ENCODE peak calls at places on chromosomes 7 and 10, in five cellular contexts. V is AML-193; S is stimulated activated CD4-positive, alpha-beta T cell treated with anti-CD3 and anti-CD28 coated beads, TNF-alpha, amount 100 ng/mL, for 48 hours; W is globus pallidus; E is Daoy. B is an unnamed sample.

GRCh38 chr7:80593869-80594587 is 44.4 kb upstream of the CD36 start:
- DNase-seq in V (no peak), E (no peak), S (no peak), W (no peak), B (no peak)

GRCh38 chr7:511476-512145 is 8.0 kb downstream of the PDGFA start:
- DNase-seq in S (no peak), W (no peak), V (no peak), E (no peak), B (no peak)

GRCh38 chr10:35307297-35307696 is 29.0 kb upstream of the CCNY start:
- DNase-seq in E (peak), W (no peak), S (no peak), V (no peak), B (no peak)

GRCh38 chr7:121288894-121289293 is 39.9 kb upstream of the WNT16 start:
- DNase-seq in S (no peak), W (no peak), V (no peak), E (peak), B (no peak)

GRCh38 chr7:140229591-140230516 is 53.1 kb upstream of the KDM7A start:
- DNase-seq in W (no peak), V (no peak), S (peak), E (no peak), B (no peak)

GRCh38 chr7:32879460-32879859 is 12.1 kb downstream of the KBTBD2 start:
- DNase-seq in S (no peak), E (no peak), W (peak), V (no peak), B (peak)

GRCh38 chr10:100509241-100509640 is 10.4 kb downstream of the SEC31B start:
- DNase-seq in W (no peak), E (no peak), V (no peak), S (peak), B (no peak)

GRCh38 chr10:64503429-64503828 is 982.2 kb downstream of the REEP3 start:
- DNase-seq in E (no peak), V (no peak), W (peak), S (no peak), B (peak)

GRCh38 chr10:5944389-5945202 is 32.7 kb downstream of the IL15RA start:
- DNase-seq in S (no peak), V (no peak), W (peak), E (peak), B (peak)

GRCh38 chr10:3853547-3853989 is 68.6 kb upstream of the KLF6 start:
- DNase-seq in W (no peak), E (no peak), S (no peak), V (no peak), B (peak)

GRCh38 chr10:116891208-116891607 is 41.9 kb downstream of the ENO4 start:
- DNase-seq in W (peak), S (no peak), V (no peak), E (peak), B (no peak)

GRCh38 chr7:25002826-25003225 is 22.8 kb upstream of the OSBPL3 start:
- DNase-seq in V (no peak), S (no peak), W (no peak), E (no peak), B (no peak)